ENCODE peak calls at places on chromosomes 13 and 19, in nine cellular contexts. C, V, O, S, R, H, L, A and X are unnamed samples.
A peak's percentile ranks its signal among the peaks of the same experiment; 100 is the strongest.

GRCh38 chr19:13604902-13605586 is 98.8 kb upstream of the CACNA1A start:
- DNase-seq in R (no peak), S (no peak), V (peak; percentile 45), H (no peak), A (no peak), O (no peak), L (no peak), C (no peak), X (no peak)

GRCh38 chr19:54648129-54648528 is 14.7 kb upstream of the LILRB4 start:
- DNase-seq in O (no peak), R (no peak), A (no peak), H (no peak), V (peak; percentile 34), C (no peak), S (no peak), L (no peak), X (no peak)

GRCh38 chr19:45960595-45961235 is 12.9 kb downstream of the NOVA2 start:
- DNase-seq in H (no peak), V (peak; percentile 35), R (no peak), O (no peak), C (no peak), A (no peak), L (no peak), S (no peak), X (no peak)

GRCh38 chr19:32676186-32676894 is 692 bp downstream of the RGS9BP start:
- DNase-seq in S (peak; percentile 57), C (no peak), R (no peak), A (no peak), O (peak; percentile 17), V (no peak), L (no peak), H (no peak), X (peak; percentile 28)

GRCh38 chr13:33218020-33218419 is 67.5 kb downstream of the STARD13 start:
- DNase-seq in H (peak; percentile 88), S (no peak), C (peak; percentile 75), A (no peak), O (no peak), R (no peak), V (no peak), L (no peak), X (no peak)

GRCh38 chr13:21426238-21426637 is 32.9 kb downstream of the ZDHHC20 start:
- DNase-seq in R (no peak), H (no peak), S (no peak), L (no peak), C (no peak), A (no peak), V (no peak), O (no peak), X (no peak)

GRCh38 chr19:44876930-44877530 is 14.0 kb upstream of the TOMM40 start:
- DNase-seq in V (peak; percentile 82), S (no peak), O (no peak), C (no peak), H (peak; percentile 28), A (no peak), R (no peak), L (no peak), X (no peak)

GRCh38 chr19:34512254-34512796 is 30.8 kb downstream of the WTIP start:
- DNase-seq in A (no peak), O (no peak), S (no peak), H (no peak), C (no peak), L (no peak), V (no peak), R (no peak), X (no peak)

GRCh38 chr19:33064117-33064777 is 441 bp downstream of the RHPN2 start:
- DNase-seq in R (no peak), O (peak; percentile 6), H (no peak), L (peak; percentile 72), A (no peak), V (peak; percentile 48), S (peak; percentile 42), C (no peak), X (peak; percentile 59)

GRCh38 chr13:24215732-24216131 is 55.2 kb downstream of the SPATA13 start:
- DNase-seq in C (no peak), S (no peak), L (peak; percentile 62), R (no peak), H (peak; percentile 63), V (no peak), A (no peak), O (no peak), X (no peak)

GRCh38 chr13:32851083-32852064 is 164.8 kb upstream of the KL start:
- DNase-seq in C (peak; percentile 27), L (no peak), R (no peak), V (no peak), H (peak; percentile 43), A (no peak), O (no peak), S (no peak), X (no peak)

GRCh38 chr19:6481541-6482342 is at the start of gene DENND1C:
- DNase-seq in O (peak; percentile 56), L (no peak), S (peak; percentile 84), A (peak; percentile 77), C (no peak), R (peak; percentile 59), H (peak; percentile 32), V (no peak), X (no peak)

GRCh38 chr13:46289260-46289955 is 77.7 kb downstream of the LRRC63 start:
- DNase-seq in O (no peak), V (no peak), R (no peak), H (no peak), A (no peak), S (no peak), L (no peak), C (no peak), X (no peak)